ENCODE peak calls at places on chromosome 4, in eight cellular contexts. P, H, L, A, W, O, I and Y are unnamed samples.

GRCh38 chr4:18850763-18851331 is 829.3 kb upstream of the LCORL start:
- DNase-seq in P (no peak), H (no peak), L (no peak), A (no peak), W (no peak), O (no peak), I (no peak), Y (no peak)

GRCh38 chr4:41747230-41748055 is 1.1 kb downstream of the PHOX2B start:
- DNase-seq in P (no peak), H (no peak), L (no peak), A (no peak), W (no peak), O (no peak), I (no peak), Y (no peak)

GRCh38 chr4:41693629-41694028 is 54.9 kb downstream of the PHOX2B start:
- DNase-seq in P (no peak), H (no peak), L (peak; percentile 52), A (no peak), W (no peak), O (no peak), I (no peak), Y (no peak)

GRCh38 chr4:99847362-99847976 is 30.8 kb downstream of the DAPP1 start:
- DNase-seq in P (no peak), H (no peak), L (no peak), A (no peak), W (no peak), O (no peak), I (no peak), Y (no peak)

GRCh38 chr4:156889616-156890594 is 81.7 kb downstream of the PDGFC start:
- DNase-seq in P (no peak), H (peak; percentile 74), L (no peak), A (no peak), W (peak; percentile 39), O (no peak), I (peak; percentile 41), Y (peak; percentile 72)

GRCh38 chr4:168981460-168981859 is 28.6 kb downstream of the CBR4 start:
- DNase-seq in P (no peak), H (no peak), L (no peak), A (no peak), W (no peak), O (no peak), I (no peak), Y (no peak)

GRCh38 chr4:62070291-62070852 is 870.2 kb downstream of the ADGRL3 start:
- DNase-seq in P (no peak), H (peak; percentile 37), L (no peak), A (no peak), W (no peak), O (no peak), I (no peak), Y (no peak)

GRCh38 chr4:179415842-179416223 is 1973.6 kb upstream of the AGA start:
- DNase-seq in P (no peak), H (no peak), L (peak; percentile 51), A (no peak), W (no peak), O (no peak), I (no peak), Y (no peak)

GRCh38 chr4:3355266-3355748 is 62.5 kb downstream of the RGS12 start:
- DNase-seq in P (no peak), H (no peak), L (no peak), A (no peak), W (no peak), O (peak; percentile 24), I (no peak), Y (no peak)

DNA sequence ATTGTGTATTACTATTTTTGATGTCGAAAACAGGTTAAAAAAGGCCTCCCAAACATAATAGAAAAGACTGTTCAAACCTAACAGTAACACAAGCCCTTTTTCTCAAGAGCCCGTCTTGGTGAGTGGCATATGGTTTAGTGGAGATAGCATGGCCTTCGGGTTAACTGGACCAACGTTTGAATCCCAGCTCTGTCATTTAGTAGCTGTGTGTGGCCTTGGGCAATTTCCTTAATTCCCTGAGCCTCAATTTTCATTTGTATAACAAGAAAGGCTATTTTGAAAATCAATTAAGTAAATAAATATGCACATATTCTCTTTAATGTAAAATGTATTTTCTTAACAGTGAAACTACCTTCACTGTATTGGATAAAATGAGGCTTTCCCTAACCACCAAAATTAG is 62.3 kb downstream of the HELT start:
- DNase-seq in P (no peak), H (no peak), L (no peak), A (no peak), W (no peak), O (no peak), I (no peak), Y (no peak)
- H3K27ac ChIP-seq in P (no peak overlapping the region), H (no peak overlapping the region), L (no peak overlapping the region), A (no peak overlapping the region), W (no peak overlapping the region), O (no peak overlapping the region), I (no peak overlapping the region), Y (no peak overlapping the region)

GRCh38 chr4:186108391-186108790 is 3.9 kb downstream of the FAM149A start:
- DNase-seq in P (no peak), H (no peak), L (no peak), A (no peak), W (no peak), O (no peak), I (no peak), Y (no peak)

GRCh38 chr4:186102931-186103330 is 1.6 kb upstream of the FAM149A start:
- DNase-seq in P (no peak), H (no peak), L (no peak), A (no peak), W (no peak), O (no peak), I (no peak), Y (no peak)

GRCh38 chr4:186104895-186105720 is 604 bp downstream of the FAM149A start:
- DNase-seq in P (no peak), H (peak; percentile 70), L (peak; percentile 48), A (peak; percentile 79), W (peak; percentile 21), O (no peak), I (no peak), Y (no peak)

GRCh38 chr4:186104114-186104894 is at the start of gene FAM149A:
- DNase-seq in P (peak; percentile 80), H (peak; percentile 81), L (peak; percentile 73), A (peak; percentile 86), W (peak; percentile 25), O (peak; percentile 73), I (no peak), Y (peak; percentile 38)

GRCh38 chr4:186105721-186106335 is 1.3 kb downstream of the FAM149A start:
- DNase-seq in P (no peak), H (no peak), L (peak; percentile 65), A (no peak), W (no peak), O (no peak), I (no peak), Y (no peak)
- H3K4me3 ChIP-seq in P (peak overlapping the region; percentile 64), H (peak overlapping the region; percentile 85), L (peak overlapping the region; percentile 70), A (peak overlapping the region; percentile 49), W (peak overlapping the region; percentile 59), O (peak overlapping the region; percentile 59), I (peak overlapping the region; percentile 48), Y (peak overlapping the region; percentile 39)

GRCh38 chr4:85777908-85778808 is 303.2 kb downstream of the ARHGAP24 start:
- DNase-seq in P (no peak), H (no peak), L (no peak), A (no peak), W (no peak), O (no peak), I (no peak), Y (no peak)
- H3K4me1 ChIP-seq in P (no peaks in the 10 kb centered on the region), H (peaks cover 1% of the 10 kb centered on the region), L (peaks cover 4% of the 10 kb centered on the region), A (peaks cover 31% of the 10 kb centered on the region), W (peaks cover 8% of the 10 kb centered on the region), O (peaks cover 27% of the 10 kb centered on the region), I (peaks cover 28% of the 10 kb centered on the region), Y (no peaks in the 10 kb centered on the region)

GRCh38 chr4:114494257-114494803 is 104.3 kb upstream of the UGT8 start:
- DNase-seq in P (no peak), H (no peak), L (no peak), A (no peak), W (no peak), O (no peak), I (no peak), Y (no peak)

GRCh38 chr4:114497116-114497515 is 101.5 kb upstream of the UGT8 start:
- DNase-seq in P (no peak), H (no peak), L (no peak), A (no peak), W (no peak), O (no peak), I (no peak), Y (no peak)

GRCh38 chr4:114495471-114495928 is 103.1 kb upstream of the UGT8 start:
- DNase-seq in P (no peak), H (no peak), L (no peak), A (no peak), W (no peak), O (no peak), I (no peak), Y (no peak)
- H3K27ac ChIP-seq in P (no peak overlapping the region), H (no peak overlapping the region), L (no peak overlapping the region), A (no peak overlapping the region), W (no peak overlapping the region), O (no peak overlapping the region), I (no peak overlapping the region), Y (no peak overlapping the region)

DNA sequence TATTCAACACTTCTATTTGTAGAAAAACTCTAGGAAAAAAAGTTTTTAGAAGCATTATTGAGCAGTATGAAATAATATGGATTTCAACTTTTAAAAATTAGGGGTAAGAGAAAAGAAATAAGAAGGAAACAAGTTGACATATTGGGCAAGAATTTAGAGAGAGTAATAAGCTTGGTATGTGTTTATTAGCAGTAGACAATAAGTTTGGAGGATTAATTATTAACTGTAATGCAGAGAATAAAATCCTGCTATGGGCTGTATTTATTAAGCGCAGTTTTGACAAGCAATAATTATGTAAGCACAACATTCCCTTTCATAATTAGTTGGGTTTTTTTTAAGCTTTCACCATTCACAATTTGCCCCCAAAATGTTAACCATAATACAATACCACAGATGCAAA is 162.7 kb upstream of the SLC7A11 start:
- DNase-seq in P (no peak), H (no peak), L (no peak), A (no peak), W (no peak), O (no peak), I (no peak), Y (no peak)
- H3K4me3 ChIP-seq in P (no peak overlapping the region), H (no peak overlapping the region), L (no peak overlapping the region), A (no peak overlapping the region), W (no peak overlapping the region), O (no peak overlapping the region), I (no peak overlapping the region), Y (no peak overlapping the region)